ENCODE peak calls at places on chromosomes 6 and 20, in nine cellular contexts. One of them, this sample, is unnamed.
A peak's percentile ranks its signal among the peaks of the same experiment; 100 is the strongest.

GRCh38 chr6:27176096-27176495 is 71.4 kb upstream of the PRSS16 start:
- DNase-seq in substantia nigra: no peak
- DNase-seq in PC-9: no peak
- DNase-seq in endothelial cell of umbilical vein: no peak
- DNase-seq in colonic mucosa: no peak
- DNase-seq in hepatocyte: peak; percentile 38
- DNase-seq in fibroblast of lung: peak; percentile 52
- DNase-seq in mesendoderm: no peak
- DNase-seq in kidney: no peak
- DNase-seq in this sample: no peak

GRCh38 chr20:60294627-60295026 is 336.4 kb downstream of the CDH26 start:
- DNase-seq in colonic mucosa: no peak
- DNase-seq in PC-9: no peak
- DNase-seq in endothelial cell of umbilical vein: no peak
- DNase-seq in hepatocyte: no peak
- DNase-seq in substantia nigra: no peak
- DNase-seq in fibroblast of lung: no peak
- DNase-seq in mesendoderm: no peak
- DNase-seq in kidney: no peak
- DNase-seq in this sample: no peak

GRCh38 chr20:11918280-11918952 is 723 bp downstream of the BTBD3 start:
- DNase-seq in hepatocyte: no peak
- DNase-seq in kidney: no peak
- DNase-seq in fibroblast of lung: peak; percentile 19
- DNase-seq in endothelial cell of umbilical vein: peak; percentile 82
- DNase-seq in colonic mucosa: no peak
- DNase-seq in substantia nigra: no peak
- DNase-seq in mesendoderm: no peak
- DNase-seq in PC-9: no peak
- DNase-seq in this sample: no peak

GRCh38 chr6:3849681-3850450 is 693 bp downstream of the FAM50B start:
- DNase-seq in fibroblast of lung: peak; percentile 22
- DNase-seq in PC-9: no peak
- DNase-seq in colonic mucosa: peak; percentile 28
- DNase-seq in kidney: peak; percentile 74
- DNase-seq in hepatocyte: no peak
- DNase-seq in endothelial cell of umbilical vein: peak; percentile 39
- DNase-seq in mesendoderm: no peak
- DNase-seq in substantia nigra: no peak
- DNase-seq in this sample: peak; percentile 76

GRCh38 chr6:161618816-161619454 is 345.1 kb upstream of the AGPAT4 start:
- DNase-seq in substantia nigra: no peak
- DNase-seq in colonic mucosa: no peak
- DNase-seq in endothelial cell of umbilical vein: no peak
- DNase-seq in hepatocyte: peak; percentile 59
- DNase-seq in fibroblast of lung: peak; percentile 75
- DNase-seq in kidney: no peak
- DNase-seq in PC-9: no peak
- DNase-seq in mesendoderm: peak; percentile 91
- DNase-seq in this sample: no peak

GRCh38 chr6:33161354-33162320 is 30.6 kb downstream of the COL11A2 start:
- DNase-seq in colonic mucosa: peak; percentile 85
- DNase-seq in hepatocyte: peak; percentile 85
- DNase-seq in kidney: peak; percentile 91
- DNase-seq in PC-9: no peak
- DNase-seq in substantia nigra: no peak
- DNase-seq in mesendoderm: peak; percentile 56
- DNase-seq in endothelial cell of umbilical vein: peak; percentile 63
- DNase-seq in fibroblast of lung: peak; percentile 49
- DNase-seq in this sample: peak; percentile 93

GRCh38 chr6:68975064-68975463 is 340.0 kb downstream of the ADGRB3 start:
- DNase-seq in fibroblast of lung: peak; percentile 22
- DNase-seq in kidney: no peak
- DNase-seq in endothelial cell of umbilical vein: no peak
- DNase-seq in colonic mucosa: no peak
- DNase-seq in substantia nigra: peak; percentile 43
- DNase-seq in PC-9: no peak
- DNase-seq in mesendoderm: peak; percentile 68
- DNase-seq in hepatocyte: peak; percentile 28
- DNase-seq in this sample: no peak

GRCh38 chr6:72048080-72048479 is 161.7 kb downstream of the RIMS1 start:
- DNase-seq in substantia nigra: no peak
- DNase-seq in hepatocyte: no peak
- DNase-seq in fibroblast of lung: no peak
- DNase-seq in mesendoderm: no peak
- DNase-seq in PC-9: no peak
- DNase-seq in endothelial cell of umbilical vein: no peak
- DNase-seq in colonic mucosa: no peak
- DNase-seq in kidney: no peak
- DNase-seq in this sample: peak; percentile 51

GRCh38 chr6:28335564-28336283 is at the start of gene ZSCAN31:
- DNase-seq in PC-9: peak; percentile 75
- DNase-seq in hepatocyte: peak; percentile 97
- DNase-seq in substantia nigra: peak; percentile 81
- DNase-seq in fibroblast of lung: peak; percentile 99
- DNase-seq in kidney: peak; percentile 97
- DNase-seq in endothelial cell of umbilical vein: peak; percentile 98
- DNase-seq in colonic mucosa: peak; percentile 97
- DNase-seq in mesendoderm: peak; percentile 99
- DNase-seq in this sample: peak; percentile 96

GRCh38 chr6:99868074-99868702 is 125.8 kb downstream of the MCHR2 start:
- DNase-seq in PC-9: peak; percentile 39
- DNase-seq in fibroblast of lung: peak; percentile 65
- DNase-seq in endothelial cell of umbilical vein: peak; percentile 67
- DNase-seq in colonic mucosa: peak; percentile 74
- DNase-seq in mesendoderm: peak; percentile 69
- DNase-seq in substantia nigra: no peak
- DNase-seq in kidney: peak; percentile 73
- DNase-seq in hepatocyte: peak; percentile 88
- DNase-seq in this sample: peak; percentile 85

GRCh38 chr20:38065764-38066375 is 32.3 kb downstream of the RPRD1B start:
- DNase-seq in kidney: no peak
- DNase-seq in fibroblast of lung: no peak
- DNase-seq in mesendoderm: no peak
- DNase-seq in hepatocyte: no peak
- DNase-seq in endothelial cell of umbilical vein: no peak
- DNase-seq in substantia nigra: no peak
- DNase-seq in colonic mucosa: no peak
- DNase-seq in PC-9: no peak
- DNase-seq in this sample: peak; percentile 74
- H3K27ac ChIP-seq in kidney: no peak overlapping the region
- H3K27ac ChIP-seq in fibroblast of lung: no peak overlapping the region
- H3K27ac ChIP-seq in mesendoderm: no peak overlapping the region
- H3K27ac ChIP-seq in hepatocyte: peak overlapping the region; percentile 1
- H3K27ac ChIP-seq in endothelial cell of umbilical vein: no peak overlapping the region
- H3K27ac ChIP-seq in substantia nigra: no peak overlapping the region
- H3K27ac ChIP-seq in colonic mucosa: no peak overlapping the region
- H3K27ac ChIP-seq in PC-9: no peak overlapping the region
- H3K27ac ChIP-seq in this sample: peak overlapping the region; percentile 45

DNA sequence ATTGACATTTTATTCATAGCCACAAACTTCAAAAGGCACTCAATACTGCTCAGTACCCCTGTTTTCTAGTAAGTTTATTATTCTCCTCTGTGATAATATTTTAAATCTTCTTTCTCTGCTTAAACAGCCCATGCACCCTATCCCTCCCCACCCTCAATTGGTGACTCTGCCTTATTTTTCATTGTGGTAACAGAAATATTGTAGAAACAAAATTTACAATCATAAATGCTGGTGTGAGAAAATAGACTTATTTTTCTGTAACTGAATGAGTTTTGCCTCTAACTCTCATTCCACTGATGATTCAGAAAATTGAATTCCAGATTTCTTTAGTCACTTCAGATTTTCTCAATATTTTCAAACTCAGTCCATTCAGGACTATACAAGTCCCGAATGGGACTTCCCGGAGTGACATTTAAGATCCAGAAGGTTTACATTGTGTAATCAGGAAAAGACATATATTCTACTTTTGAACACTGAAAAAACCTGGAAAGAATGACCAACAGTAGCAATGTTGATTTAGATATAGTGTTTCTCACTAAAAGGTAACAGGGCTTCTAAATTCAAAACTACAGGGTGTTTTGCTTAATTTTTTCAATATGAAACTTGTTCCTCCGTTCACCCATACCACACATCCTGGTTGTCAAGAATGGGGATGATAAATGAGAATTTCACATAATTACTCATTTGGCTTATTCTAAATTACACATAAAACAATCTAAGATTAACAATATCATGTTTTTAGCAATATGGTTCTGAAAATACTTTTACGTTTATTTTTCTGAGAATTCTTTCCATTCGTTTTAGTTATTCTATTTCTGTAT is 34.8 kb upstream of the UST start:
- DNase-seq in mesendoderm: no peak
- DNase-seq in substantia nigra: no peak
- DNase-seq in hepatocyte: no peak
- DNase-seq in PC-9: no peak
- DNase-seq in endothelial cell of umbilical vein: no peak
- DNase-seq in kidney: no peak
- DNase-seq in fibroblast of lung: no peak
- DNase-seq in colonic mucosa: no peak
- DNase-seq in this sample: no peak
- H3K27ac ChIP-seq in mesendoderm: no peak overlapping the region
- H3K27ac ChIP-seq in substantia nigra: no peak overlapping the region
- H3K27ac ChIP-seq in hepatocyte: no peak overlapping the region
- H3K27ac ChIP-seq in PC-9: no peak overlapping the region
- H3K27ac ChIP-seq in endothelial cell of umbilical vein: no peak overlapping the region
- H3K27ac ChIP-seq in kidney: no peak overlapping the region
- H3K27ac ChIP-seq in fibroblast of lung: no peak overlapping the region
- H3K27ac ChIP-seq in colonic mucosa: no peak overlapping the region
- H3K27ac ChIP-seq in this sample: no peak overlapping the region

GRCh38 chr6:18488004-18488403 is 100.9 kb downstream of the RNF144B start:
- DNase-seq in substantia nigra: no peak
- DNase-seq in colonic mucosa: no peak
- DNase-seq in mesendoderm: no peak
- DNase-seq in endothelial cell of umbilical vein: no peak
- DNase-seq in hepatocyte: no peak
- DNase-seq in kidney: no peak
- DNase-seq in PC-9: no peak
- DNase-seq in fibroblast of lung: no peak
- DNase-seq in this sample: no peak

GRCh38 chr6:18489335-18489734 is 102.2 kb downstream of the RNF144B start:
- DNase-seq in hepatocyte: no peak
- DNase-seq in colonic mucosa: no peak
- DNase-seq in mesendoderm: no peak
- DNase-seq in endothelial cell of umbilical vein: no peak
- DNase-seq in PC-9: no peak
- DNase-seq in kidney: no peak
- DNase-seq in substantia nigra: no peak
- DNase-seq in fibroblast of lung: no peak
- DNase-seq in this sample: no peak

GRCh38 chr6:18491303-18492090 is 104.3 kb downstream of the RNF144B start:
- DNase-seq in substantia nigra: no peak
- DNase-seq in endothelial cell of umbilical vein: no peak
- DNase-seq in fibroblast of lung: no peak
- DNase-seq in colonic mucosa: no peak
- DNase-seq in kidney: no peak
- DNase-seq in mesendoderm: peak; percentile 42
- DNase-seq in hepatocyte: no peak
- DNase-seq in PC-9: peak; percentile 76
- DNase-seq in this sample: no peak

GRCh38 chr6:18485660-18486435 is 98.7 kb downstream of the RNF144B start:
- DNase-seq in endothelial cell of umbilical vein: no peak
- DNase-seq in mesendoderm: no peak
- DNase-seq in kidney: no peak
- DNase-seq in colonic mucosa: no peak
- DNase-seq in fibroblast of lung: no peak
- DNase-seq in hepatocyte: no peak
- DNase-seq in substantia nigra: no peak
- DNase-seq in PC-9: no peak
- DNase-seq in this sample: no peak

DNA sequence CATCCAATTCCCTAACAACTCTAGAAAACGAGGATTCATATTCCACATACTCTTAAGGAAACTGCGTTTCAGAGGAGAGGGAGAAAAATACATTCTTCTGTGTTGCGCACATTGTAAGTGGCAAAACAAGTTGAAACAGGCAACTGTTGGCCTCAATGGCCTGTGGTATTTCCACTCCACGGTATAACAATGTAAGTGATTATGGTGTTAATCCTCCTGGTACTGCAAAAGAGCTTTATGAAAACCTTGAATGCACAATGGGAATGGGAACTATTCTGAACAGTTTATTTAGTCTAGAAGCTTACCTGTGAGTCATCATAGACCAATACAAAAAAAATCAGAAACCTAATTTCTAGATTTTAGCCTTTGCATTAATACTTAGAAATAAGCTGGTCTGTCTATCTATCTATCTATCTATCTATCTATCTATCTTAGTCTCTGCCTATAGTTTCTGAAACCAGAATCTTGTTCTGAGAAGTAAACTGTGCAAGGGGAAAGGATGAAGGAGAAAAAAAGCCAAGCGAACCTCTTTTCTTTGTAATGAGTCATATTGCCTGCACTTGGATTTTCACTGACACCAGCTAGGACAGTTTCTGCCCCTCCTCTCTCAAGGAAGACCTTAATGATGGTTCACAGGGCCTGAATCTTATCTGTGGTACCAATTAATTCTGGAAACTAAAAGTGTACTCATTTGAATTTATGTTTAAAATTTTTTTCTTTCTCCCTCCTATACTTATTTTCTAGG is 101.5 kb downstream of the RNF144B start:
- DNase-seq in kidney: no peak
- DNase-seq in hepatocyte: no peak
- DNase-seq in fibroblast of lung: no peak
- DNase-seq in substantia nigra: no peak
- DNase-seq in colonic mucosa: no peak
- DNase-seq in PC-9: peak; percentile 52
- DNase-seq in endothelial cell of umbilical vein: no peak
- DNase-seq in mesendoderm: no peak
- DNase-seq in this sample: no peak
- H3K27ac ChIP-seq in kidney: no peak overlapping the region
- H3K27ac ChIP-seq in hepatocyte: peak overlapping the region; percentile 31
- H3K27ac ChIP-seq in fibroblast of lung: no peak overlapping the region
- H3K27ac ChIP-seq in substantia nigra: no peak overlapping the region
- H3K27ac ChIP-seq in colonic mucosa: no peak overlapping the region
- H3K27ac ChIP-seq in PC-9: no peak overlapping the region
- H3K27ac ChIP-seq in endothelial cell of umbilical vein: no peak overlapping the region
- H3K27ac ChIP-seq in mesendoderm: no peak overlapping the region
- H3K27ac ChIP-seq in this sample: no peak overlapping the region

DNA sequence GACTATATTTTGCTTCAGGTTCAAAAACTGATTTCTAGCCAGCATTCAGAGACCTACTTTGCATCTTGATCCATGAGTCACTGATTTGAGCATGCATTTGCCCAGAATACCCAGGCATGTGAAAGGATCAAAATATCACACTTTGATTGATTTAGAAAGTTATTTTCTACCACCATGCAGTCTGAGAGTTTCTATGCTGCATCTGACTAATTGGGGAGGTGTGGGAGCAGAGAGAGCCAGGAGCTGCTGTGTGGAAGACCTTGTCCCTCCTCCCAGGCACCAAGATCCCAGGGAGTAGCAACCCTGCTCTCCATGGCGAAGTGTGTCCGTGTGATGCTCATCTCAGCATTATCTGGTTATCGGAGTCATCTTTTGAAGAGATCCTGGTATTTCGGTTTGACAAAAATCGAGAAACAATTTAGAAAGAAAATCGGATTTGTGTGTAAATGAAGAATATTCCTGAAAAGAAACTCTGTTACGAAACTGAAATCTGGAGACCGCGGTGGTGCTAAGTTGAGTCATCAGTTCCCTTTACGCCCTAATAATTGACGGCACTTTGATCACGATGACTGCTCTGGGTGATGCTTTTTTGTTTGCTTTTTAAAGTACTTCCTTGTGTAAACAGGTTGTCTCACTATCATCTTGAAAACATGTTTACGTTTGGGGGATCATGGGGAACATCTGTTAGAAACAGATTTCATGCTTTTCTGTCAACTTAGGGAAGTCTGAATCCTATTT is 193.4 kb downstream of the BACH2 start:
- DNase-seq in mesendoderm: no peak
- DNase-seq in fibroblast of lung: peak; percentile 65
- DNase-seq in kidney: no peak
- DNase-seq in endothelial cell of umbilical vein: no peak
- DNase-seq in hepatocyte: no peak
- DNase-seq in PC-9: peak; percentile 71
- DNase-seq in colonic mucosa: no peak
- DNase-seq in substantia nigra: no peak
- DNase-seq in this sample: no peak
- H3K27ac ChIP-seq in mesendoderm: no peak overlapping the region
- H3K27ac ChIP-seq in fibroblast of lung: peak overlapping the region; percentile 16
- H3K27ac ChIP-seq in kidney: no peak overlapping the region
- H3K27ac ChIP-seq in endothelial cell of umbilical vein: no peak overlapping the region
- H3K27ac ChIP-seq in hepatocyte: no peak overlapping the region
- H3K27ac ChIP-seq in PC-9: peak overlapping the region; percentile 29
- H3K27ac ChIP-seq in colonic mucosa: no peak overlapping the region
- H3K27ac ChIP-seq in substantia nigra: no peak overlapping the region
- H3K27ac ChIP-seq in this sample: no peak overlapping the region

This sample was measured in right cardiac atrium.